ENCODE peak calls at places on chromosomes 2 and 18, in four cellular contexts. B, V, S and E are unnamed samples.

GRCh38 chr18:9648431-9649163 is 34.2 kb upstream of the PPP4R1 start:
- DNase-seq in B (no peak), V (no peak), S (no peak), E (no peak)

GRCh38 chr2:120405769-120406119 is 59.8 kb downstream of the INHBB start:
- DNase-seq in B (no peak), V (no peak), S (no peak), E (no peak)

GRCh38 chr18:77052297-77052645 is 80.3 kb downstream of the MBP start:
- DNase-seq in B (no peak), V (no peak), S (no peak), E (no peak)

GRCh38 chr2:159380676-159381239 is 94.3 kb upstream of the WDSUB1 start:
- DNase-seq in B (no peak), V (no peak), S (no peak), E (no peak)

GRCh38 chr18:27839141-27839540 is 337.8 kb downstream of the CDH2 start:
- DNase-seq in B (no peak), V (peak), S (peak), E (no peak)

GRCh38 chr2:238098854-238099708 is 1.1 kb upstream of the ESPNL start:
- DNase-seq in B (peak), V (no peak), S (no peak), E (no peak)

GRCh38 chr2:127225186-127225960 is 5.3 kb upstream of the CYP27C1 start:
- DNase-seq in B (no peak), V (peak), S (peak), E (no peak)

GRCh38 chr2:235511187-235511661 is 17.4 kb downstream of the AGAP1 start:
- DNase-seq in B (no peak), V (peak), S (peak), E (no peak)

GRCh38 chr2:69549421-69549820 is 94.1 kb downstream of the AAK1 start:
- DNase-seq in B (no peak), V (no peak), S (peak), E (no peak)

GRCh38 chr2:191150451-191151314 is at the start of gene STAT4:
- DNase-seq in B (peak), V (peak), S (peak), E (peak)

GRCh38 chr2:25362564-25363145 is 20.9 kb upstream of the DNMT3A start:
- DNase-seq in B (no peak), V (no peak), S (no peak), E (no peak)

GRCh38 chr2:29325544-29325943 is 210.3 kb downstream of the CLIP4 start:
- DNase-seq in B (no peak), V (no peak), S (no peak), E (no peak)

GRCh38 chr2:29323961-29324360 is 208.7 kb downstream of the CLIP4 start:
- DNase-seq in B (no peak), V (peak), S (peak), E (no peak)

GRCh38 chr2:29317801-29318485 is 202.7 kb downstream of the CLIP4 start:
- DNase-seq in B (no peak), V (no peak), S (no peak), E (no peak)

GRCh38 chr2:29323301-29323700 is 208.1 kb downstream of the CLIP4 start:
- DNase-seq in B (no peak), V (no peak), S (no peak), E (no peak)

GRCh38 chr2:29322011-29322410 is 206.8 kb downstream of the CLIP4 start:
- DNase-seq in B (no peak), V (no peak), S (no peak), E (no peak)
- H4K5ac ChIP-seq in B (no peak), V (no peak), S (no peak), E (no peak)

GRCh38 chr2:187500585-187501359 is 52.7 kb upstream of the CALCRL start:
- DNase-seq in B (no peak), V (peak), S (peak), E (peak)

GRCh38 chr2:187506416-187506815 is 47.8 kb downstream of the TFPI start:
- DNase-seq in B (no peak), V (no peak), S (no peak), E (no peak)

GRCh38 chr2:187504312-187504921 is 49.8 kb downstream of the TFPI start:
- DNase-seq in B (no peak), V (peak), S (no peak), E (no peak)

GRCh38 chr2:187502467-187502866 is 51.8 kb downstream of the TFPI start:
- DNase-seq in B (no peak), V (no peak), S (no peak), E (no peak)

GRCh38 chr2:187505064-187505672 is 49.1 kb downstream of the TFPI start:
- DNase-seq in B (no peak), V (no peak), S (no peak), E (no peak)
- H4K5ac ChIP-seq in B (no peak), V (no peak), S (no peak), E (no peak)

DNA sequence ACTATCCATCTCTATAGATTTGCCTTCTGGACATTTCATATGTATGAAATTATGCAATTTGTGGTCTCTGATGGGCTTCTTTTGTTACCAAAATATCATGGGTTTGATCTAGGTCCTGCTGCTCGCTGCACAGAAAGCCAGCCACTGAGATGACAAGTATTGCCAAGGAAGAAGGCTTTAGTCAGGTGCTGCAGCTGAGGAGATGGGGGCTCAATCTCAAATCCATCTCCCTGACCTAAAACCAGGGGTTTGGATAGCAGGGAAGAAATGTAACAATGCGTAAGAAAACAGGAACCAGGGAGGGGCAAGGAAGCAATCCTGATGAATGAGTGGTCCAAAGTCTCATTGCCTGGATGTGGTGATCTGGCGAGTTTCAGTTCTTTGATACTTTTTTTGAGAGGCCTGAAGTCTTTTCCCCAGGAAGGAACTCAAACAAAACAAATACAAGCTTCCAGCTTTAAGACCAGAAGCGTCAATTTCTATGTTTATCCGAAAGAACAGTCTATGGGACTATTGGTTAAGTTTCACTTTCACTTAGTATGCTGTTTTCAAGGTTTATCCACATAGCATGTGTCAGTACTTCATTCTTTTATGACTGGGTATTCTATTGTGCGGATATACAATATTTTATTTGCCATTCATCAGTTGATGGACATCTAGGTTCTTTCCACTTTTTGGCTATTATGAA is 3.4 kb upstream of the CKAP2L start:
- DNase-seq in B (no peak), V (no peak), S (no peak), E (no peak)
- H4K5ac ChIP-seq in B (no peak), V (no peak), S (peak), E (no peak)

GRCh38 chr2:9327873-9328352 is 95.4 kb downstream of the ITGB1BP1 start:
- DNase-seq in B (no peak), V (no peak), S (peak), E (no peak)
- H4K5ac ChIP-seq in B (no peak), V (no peak), S (no peak), E (no peak)

DNA sequence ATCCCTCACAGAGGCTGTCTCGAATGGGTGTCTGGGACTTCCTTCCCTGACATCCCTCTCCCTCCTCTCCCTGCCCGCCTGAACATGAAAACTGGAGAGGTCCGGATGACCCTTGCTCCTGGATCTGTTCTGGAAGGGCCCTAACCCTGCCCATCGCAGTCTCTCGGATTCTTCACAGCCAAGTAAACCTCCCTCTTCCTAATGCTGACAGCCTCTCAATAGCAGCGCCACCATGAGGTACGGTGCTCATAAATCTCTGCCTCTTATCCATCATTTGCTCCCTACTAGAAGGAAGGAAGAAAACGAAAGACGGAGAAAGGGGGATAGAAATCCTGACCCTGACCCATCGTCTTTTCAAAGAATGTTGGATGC is 257.9 kb downstream of the BCL11A start:
- DNase-seq in B (no peak), V (peak), S (no peak), E (peak)
- H4K5ac ChIP-seq in B (no peak), V (no peak), S (no peak), E (no peak)

DNA sequence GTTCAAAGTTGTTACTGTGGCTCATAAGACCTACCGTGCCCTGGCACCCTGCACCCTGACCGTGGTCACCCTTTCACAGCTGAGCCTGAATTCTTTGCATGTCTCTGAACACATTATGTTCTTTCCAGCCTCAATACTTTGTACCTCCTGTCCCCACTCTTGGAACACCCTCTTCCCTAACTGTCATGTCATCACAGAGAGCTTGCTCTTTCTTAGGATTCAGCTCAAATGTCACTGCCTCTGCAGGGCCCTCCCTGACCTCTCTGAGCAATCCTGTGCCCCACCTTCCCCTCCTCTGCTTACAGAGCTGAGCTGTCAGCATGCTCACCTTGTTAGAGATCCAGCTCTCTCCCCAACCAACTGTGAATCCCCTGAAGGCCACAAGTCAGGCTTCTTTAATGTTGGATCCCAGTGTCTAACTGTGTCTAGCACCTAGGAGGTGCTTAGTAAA is 15.0 kb downstream of the PRKAG3 start:
- DNase-seq in B (no peak), V (no peak), S (no peak), E (no peak)
- H4K5ac ChIP-seq in B (no peak), V (no peak), S (no peak), E (no peak)

GRCh38 chr2:197059498-197059897 is 133.0 kb upstream of the PGAP1 start:
- DNase-seq in B (no peak), V (no peak), S (no peak), E (no peak)

GRCh38 chr2:197057946-197058345 is 131.4 kb upstream of the PGAP1 start:
- DNase-seq in B (no peak), V (no peak), S (no peak), E (no peak)

GRCh38 chr2:197055045-197055444 is 128.5 kb upstream of the PGAP1 start:
- DNase-seq in B (no peak), V (no peak), S (no peak), E (no peak)

GRCh38 chr2:197054437-197054836 is 127.9 kb upstream of the PGAP1 start:
- DNase-seq in B (no peak), V (no peak), S (no peak), E (no peak)

DNA sequence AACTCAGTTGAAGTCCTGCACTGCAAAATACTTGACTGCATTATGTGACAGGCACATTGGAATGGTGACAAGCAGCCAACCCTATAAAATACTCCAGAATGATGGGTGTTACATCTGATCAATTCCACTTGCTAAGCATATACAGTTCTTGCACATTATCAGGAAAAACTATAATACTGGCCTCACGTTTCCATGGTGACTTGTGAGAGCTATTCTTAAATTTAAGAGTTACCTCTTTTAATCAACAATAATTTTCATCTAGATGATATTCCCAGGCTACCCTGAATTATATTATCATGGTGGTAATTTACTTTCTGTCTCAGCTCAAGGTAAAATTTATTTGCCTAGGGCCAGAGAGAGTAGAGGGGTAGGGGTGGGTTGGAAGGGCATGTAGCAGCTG is 132.3 kb upstream of the PGAP1 start:
- DNase-seq in B (no peak), V (no peak), S (no peak), E (no peak)
- H4K5ac ChIP-seq in B (no peak), V (no peak), S (no peak), E (no peak)

GRCh38 chr2:65802298-65802942 is 370.0 kb upstream of the SPRED2 start:
- DNase-seq in B (no peak), V (no peak), S (no peak), E (no peak)

GRCh38 chr2:65804777-65805176 is 372.4 kb upstream of the SPRED2 start:
- DNase-seq in B (no peak), V (no peak), S (no peak), E (no peak)

GRCh38 chr2:65799455-65799854 is 367.1 kb upstream of the SPRED2 start:
- DNase-seq in B (no peak), V (no peak), S (no peak), E (no peak)

GRCh38 chr2:65796259-65796658 is 363.9 kb upstream of the SPRED2 start:
- DNase-seq in B (no peak), V (no peak), S (no peak), E (no peak)

DNA sequence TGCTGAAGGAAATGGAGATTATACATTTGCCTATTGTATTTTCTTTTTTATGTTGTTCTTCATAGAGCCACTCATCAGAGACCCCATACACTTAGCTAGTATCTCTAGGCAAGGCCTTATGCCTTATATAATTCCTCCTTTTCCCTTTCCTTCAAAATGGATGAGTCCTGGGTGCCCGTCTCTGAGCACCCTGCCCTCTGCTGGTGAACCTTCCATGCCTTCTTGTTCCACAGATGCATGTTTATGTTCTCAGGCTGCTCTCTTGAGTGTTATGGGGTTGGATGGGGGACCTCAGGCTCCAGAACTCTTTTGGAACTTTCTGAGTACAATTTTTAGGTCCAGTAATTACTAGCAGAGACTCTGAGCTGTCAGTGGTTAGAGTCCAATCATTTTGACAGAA is 368.6 kb upstream of the SPRED2 start:
- DNase-seq in B (peak), V (peak), S (peak), E (peak)
- H4K5ac ChIP-seq in B (no peak), V (no peak), S (no peak), E (no peak)